ENCODE peak calls at places on chromosomes 4 and X, in nine cellular contexts. T is OCI-LY7, X is body of pancreas, W is NT2/D1, O is heart left ventricle, P is IMR-90, K is RWPE2, D is GM12878, M is WERI-Rb-1. J is an unnamed sample. For H3K36me3, the result is how much of the 10 kb centered on the place peaks cover.

GRCh38 chrX:16573781-16574180 is 76.2 kb upstream of the S100G start:
- DNase-seq in X (no peak), M (no peak), P (peak), W (no peak), K (no peak), D (no peak), T (no peak), O (no peak), J (no peak)

GRCh38 chr4:187893418-187893817 is 102.2 kb upstream of the ZFP42 start:
- DNase-seq in T (no peak), W (no peak), P (no peak), M (no peak), O (no peak), D (no peak), X (no peak), K (no peak), J (no peak)

GRCh38 chr4:145819246-145820181 is 119.1 kb downstream of the ZNF827 start:
- DNase-seq in P (no peak), M (no peak), O (no peak), W (no peak), D (no peak), X (no peak), K (no peak), T (no peak), J (no peak)

GRCh38 chrX:74925210-74926088 is at the start of gene NEXMIF:
- DNase-seq in W (no peak), K (no peak), D (no peak), T (no peak), P (no peak), O (peak), M (peak), X (peak), J (no peak)

GRCh38 chrX:102599950-102600579 is 750 bp downstream of the ARMCX5 start:
- DNase-seq in M (no peak), K (no peak), O (no peak), X (no peak), T (no peak), D (no peak), P (peak), W (no peak), J (no peak)

GRCh38 chr4:1628892-1629703 is 55.0 kb downstream of the FAM53A start:
- DNase-seq in K (no peak), O (peak), X (peak), T (peak), D (no peak), P (peak), W (no peak), M (peak), J (peak)

GRCh38 chrX:141642979-141643378 is 53.5 kb downstream of the SPANXA2 start:
- DNase-seq in W (no peak), K (no peak), X (no peak), O (no peak), D (no peak), T (no peak), P (peak), M (no peak), J (no peak)

GRCh38 chr4:157992038-157992706 is 180.7 kb downstream of the GASK1B start:
- DNase-seq in T (peak), K (no peak), P (peak), M (peak), W (peak), D (no peak), O (no peak), X (peak), J (peak)

GRCh38 chr4:177163532-177163931 is 146.1 kb upstream of the NEIL3 start:
- DNase-seq in M (no peak), O (no peak), T (no peak), W (no peak), D (no peak), K (no peak), P (peak), X (no peak), J (no peak)

GRCh38 chrX:38805294-38806053 is 4.2 kb downstream of the MID1IP1 start:
- DNase-seq in W (no peak), D (no peak), K (peak), T (peak), X (peak), P (peak), M (peak), O (peak), J (peak)

GRCh38 chr4:155571184-155571944 is 95.3 kb upstream of the GUCY1A1 start:
- DNase-seq in P (no peak), K (no peak), X (no peak), M (peak), W (no peak), T (no peak), O (peak), D (no peak), J (peak)

GRCh38 chrX:57929373-57929772 is 19.1 kb upstream of the ZXDA start:
- DNase-seq in M (no peak), O (no peak), T (peak), K (no peak), W (peak), X (no peak), D (no peak), P (peak), J (no peak)

GRCh38 chr4:98473046-98473445 is 185.4 kb downstream of the TSPAN5 start:
- DNase-seq in D (no peak), M (no peak), W (no peak), X (no peak), P (peak), K (no peak), O (no peak), T (no peak), J (no peak)

GRCh38 chr4:118270492-118270891 is 82.3 kb downstream of the PRSS12 start:
- DNase-seq in P (peak), X (no peak), D (no peak), T (peak), K (no peak), O (no peak), W (no peak), M (no peak), J (peak)

GRCh38 chr4:25823632-25824031 is 39.2 kb downstream of the SEL1L3 start:
- DNase-seq in M (no peak), W (no peak), T (no peak), K (no peak), D (no peak), P (no peak), X (no peak), O (no peak), J (no peak)

GRCh38 chr4:100838286-100838685 is 320.5 kb upstream of the EMCN start:
- DNase-seq in W (no peak), M (peak), P (no peak), T (no peak), K (no peak), D (no peak), O (no peak), X (no peak), J (peak)

GRCh38 chrX:155434906-155435743 is 23.3 kb downstream of the F8A3 start:
- DNase-seq in P (no peak), W (no peak), T (no peak), K (no peak), D (no peak), X (no peak), M (no peak), O (no peak), J (no peak)

GRCh38 chrX:55758033-55758432 is 40.5 kb downstream of the RRAGB start:
- DNase-seq in O (no peak), W (no peak), T (no peak), X (no peak), M (no peak), K (no peak), D (no peak), P (peak), J (no peak)

GRCh38 chrX:134669378-134670098 is 11.3 kb upstream of the PLAC1 start:
- DNase-seq in M (no peak), P (peak), W (no peak), X (peak), O (peak), T (no peak), D (no peak), K (peak), J (no peak)

GRCh38 chrX:41600266-41600665 is 88.5 kb upstream of the GPR34 start:
- DNase-seq in T (no peak), M (no peak), K (no peak), W (no peak), D (no peak), X (no peak), P (peak), O (no peak), J (no peak)

GRCh38 chr4:145132521-145133098 is 34.5 kb downstream of the ABCE1 start:
- DNase-seq in P (peak), O (no peak), K (no peak), M (no peak), W (no peak), X (peak), D (peak), T (peak), J (no peak)

GRCh38 chrX:39896951-39897740 is 200.6 kb downstream of the BCOR start:
- DNase-seq in W (peak), T (no peak), K (no peak), M (no peak), O (peak), D (no peak), X (peak), P (peak), J (peak)

GRCh38 chr4:118758293-118758692 is 73.1 kb downstream of the METTL14 start:
- DNase-seq in D (no peak), W (no peak), X (no peak), K (no peak), M (no peak), O (no peak), T (peak), P (peak), J (no peak)

DNA sequence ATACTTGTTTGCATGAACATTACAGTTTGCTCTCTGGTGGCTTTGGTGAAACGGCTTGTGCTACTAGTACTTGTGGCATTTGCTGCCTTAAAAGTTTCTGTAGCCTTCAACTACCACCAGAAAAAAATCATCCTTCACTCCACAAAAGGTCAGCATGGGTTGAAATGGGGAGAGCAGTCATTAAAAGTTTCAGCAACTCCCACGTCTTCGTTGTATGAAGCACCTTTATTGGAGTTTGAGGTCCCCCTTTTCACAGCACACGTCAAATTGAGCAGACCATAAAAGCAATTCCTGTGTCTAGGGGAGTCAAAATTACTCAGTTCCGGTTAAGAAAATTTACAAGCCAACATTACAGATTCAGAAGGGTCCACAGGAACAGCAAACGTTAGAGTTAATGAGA is 23.0 kb upstream of the CCNA2 start:
- DNase-seq in D (no peak), W (no peak), M (no peak), T (no peak), O (no peak), P (no peak), X (no peak), K (no peak), J (no peak)
- H3K36me3 ChIP-seq in D (under half), W (half or more), M (under half), T (under half), O (half or more), P (under half), X (under half), K (half or more), J (under half)

GRCh38 chrX:20452487-20452886 is 185.8 kb upstream of the RPS6KA3 start:
- DNase-seq in P (no peak), O (no peak), X (no peak), K (no peak), T (no peak), D (no peak), W (no peak), M (no peak), J (no peak)

GRCh38 chrX:20456971-20457370 is 190.3 kb upstream of the RPS6KA3 start:
- DNase-seq in M (no peak), X (no peak), K (no peak), W (no peak), O (no peak), T (no peak), D (no peak), P (no peak), J (no peak)

GRCh38 chrX:20455001-20455400 is 188.3 kb upstream of the RPS6KA3 start:
- DNase-seq in O (no peak), X (no peak), K (no peak), M (no peak), D (no peak), T (no peak), P (no peak), W (no peak), J (no peak)

GRCh38 chrX:20454117-20454516 is 187.4 kb upstream of the RPS6KA3 start:
- DNase-seq in D (no peak), O (no peak), P (peak), X (no peak), M (no peak), T (no peak), K (no peak), W (no peak), J (no peak)

GRCh38 chrX:20451936-20452335 is 185.2 kb upstream of the RPS6KA3 start:
- DNase-seq in M (no peak), D (no peak), T (no peak), O (no peak), W (no peak), K (no peak), X (no peak), P (no peak), J (no peak)
- H3K36me3 ChIP-seq in M (under half), D (under half), T (under half), O (under half), W (under half), K (under half), X (under half), P (under half), J (under half)

GRCh38 chrX:110318664-110318968 is 731 bp upstream of the AMMECR1 start:
- DNase-seq in K (no peak), X (peak), W (no peak), D (no peak), M (no peak), P (no peak), O (no peak), T (peak), J (no peak)
- H3K36me3 ChIP-seq in K (under half), X (under half), W (under half), D (under half), M (under half), P (under half), O (under half), T (under half), J (under half)

GRCh38 chr4:56286763-56287162 is 100.5 kb downstream of the AASDH start:
- DNase-seq in K (no peak), W (no peak), T (no peak), D (no peak), M (no peak), P (no peak), X (no peak), O (no peak), J (no peak)
- H3K36me3 ChIP-seq in K (under half), W (under half), T (under half), D (under half), M (under half), P (under half), X (under half), O (under half), J (under half)

DNA sequence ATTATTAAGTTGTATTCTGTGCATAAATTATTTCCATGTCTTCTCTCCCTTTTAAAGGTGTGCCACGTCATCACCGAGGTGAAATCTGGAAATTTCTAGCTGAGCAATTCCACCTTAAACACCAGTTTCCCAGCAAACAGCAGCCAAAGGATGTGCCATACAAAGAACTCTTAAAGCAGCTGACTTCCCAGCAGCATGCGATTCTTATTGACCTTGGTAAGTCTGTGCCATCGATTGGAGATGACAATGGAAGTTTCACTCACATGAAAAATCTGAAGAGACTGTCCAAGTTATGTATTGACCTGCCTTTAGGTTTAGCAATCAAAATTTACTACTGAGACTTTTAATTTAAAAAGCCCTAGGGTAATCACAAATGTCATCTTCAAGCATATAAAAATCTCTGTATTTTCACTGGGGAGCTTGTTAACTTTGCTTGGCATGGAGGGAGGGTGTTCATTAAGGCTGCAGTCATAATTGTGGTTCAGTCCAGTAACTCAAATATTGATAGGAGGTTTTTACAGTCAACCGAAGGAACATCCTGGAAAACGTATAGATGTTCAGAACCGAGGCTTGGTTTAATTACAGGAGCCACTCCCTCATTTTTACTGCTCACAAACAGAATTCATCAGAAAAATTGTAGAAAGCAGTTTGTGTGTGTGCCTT is 142.9 kb downstream of the PTTG2 start:
- DNase-seq in T (no peak), D (no peak), X (no peak), K (no peak), P (no peak), W (no peak), O (no peak), M (no peak), J (no peak)
- H3K36me3 ChIP-seq in T (half or more), D (under half), X (under half), K (under half), P (under half), W (under half), O (half or more), M (under half), J (under half)

DNA sequence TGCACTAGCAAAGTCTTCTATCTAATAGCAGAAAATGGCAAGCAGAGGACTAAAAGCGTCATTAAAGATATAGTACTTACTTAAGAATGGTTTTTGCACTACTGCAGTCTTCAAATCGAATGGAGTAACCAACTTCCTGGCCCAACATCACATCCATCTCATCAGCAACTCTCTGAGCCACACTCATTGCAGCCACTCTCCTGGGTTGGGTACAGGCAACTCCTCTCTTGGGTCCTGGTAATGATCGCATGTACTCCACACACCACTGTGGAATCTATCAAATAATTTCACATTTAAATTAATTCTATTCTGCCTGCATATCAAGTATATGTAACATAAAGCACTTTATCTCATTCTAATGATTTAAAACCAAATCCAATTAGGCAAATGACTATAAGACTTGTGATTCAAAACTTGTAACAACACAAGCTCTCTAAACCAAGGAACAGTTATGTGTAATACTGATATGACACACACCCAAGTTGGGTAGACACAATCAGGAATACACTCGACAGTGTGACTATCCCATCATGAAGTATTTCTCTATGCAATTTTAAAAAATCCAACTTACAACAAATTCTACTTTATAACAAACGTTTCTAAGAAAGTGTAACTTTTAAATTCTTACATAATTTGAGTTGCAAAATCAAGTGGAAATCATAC is 13.6 kb downstream of the DHX15 start:
- DNase-seq in P (no peak), X (no peak), K (no peak), D (no peak), W (no peak), M (no peak), T (no peak), O (no peak), J (no peak)
- H3K36me3 ChIP-seq in P (under half), X (under half), K (half or more), D (under half), W (half or more), M (half or more), T (half or more), O (half or more), J (half or more)

GRCh38 chrX:65690057-65690855 is 22.8 kb downstream of the MSN start:
- DNase-seq in D (no peak), K (no peak), T (no peak), X (no peak), O (no peak), M (no peak), P (peak), W (no peak), J (no peak)
- H3K36me3 ChIP-seq in D (under half), K (under half), T (under half), X (under half), O (under half), M (under half), P (under half), W (under half), J (under half)

GRCh38 chr4:183499389-183499788 is 5.5 kb upstream of the ING2 start:
- DNase-seq in W (no peak), D (no peak), M (no peak), K (no peak), X (peak), P (no peak), O (no peak), T (no peak), J (no peak)
- H3K36me3 ChIP-seq in W (under half), D (under half), M (under half), K (under half), X (under half), P (under half), O (under half), T (under half), J (under half)